ENCODE peak calls at places on chromosomes 16 and 17, in six cellular contexts. Z, U, D, R, O and B are unnamed samples.

GRCh38 chr17:40035162-40035559 is 19.0 kb downstream of the MED24 start:
- DNase-seq in R (no peak), D (no peak), O (no peak), Z (no peak), U (no peak), B (no peak)

GRCh38 chr16:81707411-81708321 is 71.4 kb upstream of the PLCG2 start:
- DNase-seq in D (peak), O (no peak), U (no peak), Z (no peak), R (no peak), B (no peak)

GRCh38 chr16:12225816-12226480 is 249.4 kb downstream of the SNX29 start:
- DNase-seq in U (no peak), D (no peak), R (no peak), Z (no peak), O (no peak), B (no peak)

GRCh38 chr16:54688339-54688738 is 242.3 kb upstream of the IRX5 start:
- DNase-seq in R (no peak), D (no peak), Z (no peak), U (no peak), O (no peak), B (no peak)

GRCh38 chr16:84449156-84450140 is 55.0 kb downstream of the MEAK7 start:
- DNase-seq in D (no peak), O (no peak), R (no peak), U (peak), Z (no peak), B (peak)

GRCh38 chr16:85649411-85649977 is 36.4 kb downstream of the GSE1 start:
- DNase-seq in O (no peak), U (no peak), Z (no peak), R (no peak), D (no peak), B (no peak)

GRCh38 chr17:8005357-8005756 is 2.9 kb downstream of the GUCY2D start:
- DNase-seq in D (no peak), Z (no peak), R (no peak), O (no peak), U (no peak), B (peak)

GRCh38 chr17:40303009-40303657 is 5.8 kb upstream of the RARA start:
- DNase-seq in R (peak), Z (peak), O (no peak), D (no peak), U (no peak), B (peak)

GRCh38 chr16:66256919-66257318 is 109.6 kb upstream of the CDH5 start:
- DNase-seq in R (peak), Z (no peak), D (no peak), O (no peak), U (peak), B (peak)

GRCh38 chr17:35127751-35128514 is 6.5 kb downstream of the FNDC8 start:
- DNase-seq in Z (peak), U (no peak), D (peak), O (no peak), R (no peak), B (no peak)

GRCh38 chr16:48113471-48113870 is 42.3 kb downstream of the ABCC12 start:
- DNase-seq in U (no peak), R (no peak), Z (no peak), D (no peak), O (no peak), B (no peak)

GRCh38 chr17:43562679-43563146 is 16.6 kb upstream of the ETV4 start:
- DNase-seq in U (no peak), O (no peak), R (no peak), D (no peak), Z (no peak), B (no peak)

GRCh38 chr17:42016411-42016831 is 818 bp downstream of the DNAJC7 start:
- DNase-seq in D (no peak), R (no peak), U (no peak), O (no peak), Z (no peak), B (no peak)

GRCh38 chr17:2137342-2138098 is 82.6 kb downstream of the HIC1 start:
- DNase-seq in U (no peak), R (no peak), Z (no peak), D (no peak), O (no peak), B (no peak)

GRCh38 chr16:24698314-24698713 is 31.1 kb upstream of the TNRC6A start:
- DNase-seq in U (no peak), R (no peak), O (no peak), Z (no peak), D (no peak), B (no peak)

GRCh38 chr17:69643686-69644085 is 229.2 kb downstream of the MAP2K6 start:
- DNase-seq in D (no peak), U (no peak), R (no peak), O (no peak), Z (no peak), B (no peak)

DNA sequence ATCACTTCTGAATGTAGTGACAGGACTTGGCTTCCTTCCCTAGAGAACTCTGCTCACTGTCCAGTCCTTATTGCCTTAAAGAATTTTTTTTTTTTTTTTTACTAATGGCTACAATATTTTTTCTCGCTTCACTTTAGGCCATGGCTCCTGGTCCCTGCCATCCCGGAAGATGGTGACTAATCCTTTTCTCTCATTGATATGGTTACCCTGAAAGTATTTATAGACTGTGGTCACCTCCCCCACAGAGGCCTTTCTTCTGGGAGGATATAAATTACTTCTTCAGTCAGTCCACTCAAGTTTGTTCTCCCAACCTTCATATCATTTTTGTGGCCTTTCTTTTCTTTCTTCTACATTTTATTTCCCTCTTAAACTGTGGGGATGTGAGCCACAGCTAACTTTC is 524.9 kb upstream of the PSMD7 start:
- DNase-seq in Z (no peak), U (no peak), R (no peak), O (no peak), D (no peak), B (no peak)
- H3K27ac ChIP-seq in Z (no peak), U (no peak), R (no peak), O (peak), D (no peak), B (peak)

GRCh38 chr16:67758966-67759365 is 39.9 kb upstream of the GFOD2 start:
- DNase-seq in Z (no peak), R (no peak), O (no peak), D (no peak), U (no peak), B (no peak)
- H3K4me3 ChIP-seq in Z (no peak), R (no peak), O (no peak), D (no peak), U (no peak), B (no peak)

DNA sequence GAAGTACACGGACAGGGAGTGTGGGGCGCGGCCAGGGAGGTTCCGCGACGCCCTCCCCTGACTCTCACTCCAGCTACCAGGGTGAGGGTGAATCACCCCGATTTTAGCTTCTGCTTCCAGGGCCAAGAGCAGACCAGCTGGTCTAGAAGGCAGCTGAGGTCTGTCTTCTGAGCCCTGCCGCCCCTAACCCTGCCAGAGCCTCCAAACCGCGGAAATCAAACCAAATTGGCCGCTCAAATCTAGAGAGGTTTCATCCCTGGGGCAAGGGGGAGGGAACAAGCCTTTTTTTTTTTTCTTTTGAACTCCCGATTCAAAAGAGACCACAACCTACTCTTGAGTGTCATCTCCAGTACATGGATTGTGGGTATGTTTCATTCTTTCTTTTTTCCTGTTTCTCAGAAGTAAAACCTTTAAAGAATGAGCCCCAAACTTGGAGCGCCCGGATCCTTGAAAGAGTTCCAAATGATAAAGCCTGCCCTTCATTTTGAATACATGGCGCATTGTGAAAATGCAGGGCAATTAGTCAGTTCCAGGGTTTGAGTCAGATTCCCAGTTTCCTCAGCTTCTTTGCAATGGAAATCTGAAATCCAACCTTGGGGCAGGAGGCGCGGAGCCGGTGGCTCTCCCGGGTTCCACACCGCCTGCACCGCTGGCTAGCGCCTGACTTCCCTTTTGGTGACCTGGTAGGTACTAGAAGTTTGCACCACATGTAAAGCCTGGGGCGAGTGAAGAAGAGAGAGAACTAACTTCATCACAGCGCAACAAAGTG is 16.5 kb upstream of the ZFHX3 start:
- DNase-seq in U (no peak), Z (no peak), R (no peak), O (no peak), D (peak), B (peak)
- H3K27ac ChIP-seq in U (no peak), Z (peak), R (peak), O (peak), D (peak), B (peak)

GRCh38 chr17:31489295-31490018 is 98.0 kb downstream of the RAB11FIP4 start:
- DNase-seq in O (no peak), R (peak), Z (no peak), U (peak), D (no peak), B (no peak)
- H3K4me3 ChIP-seq in O (no peak), R (no peak), Z (no peak), U (peak), D (peak), B (no peak)

GRCh38 chr17:520447-521167 is 168.0 kb upstream of the RPH3AL start:
- DNase-seq in R (no peak), O (no peak), D (no peak), U (no peak), Z (peak), B (no peak)

GRCh38 chr17:522912-523311 is 170.3 kb upstream of the RPH3AL start:
- DNase-seq in U (no peak), R (no peak), D (no peak), O (no peak), Z (no peak), B (no peak)

GRCh38 chr17:519450-520212 is 167.0 kb upstream of the RPH3AL start:
- DNase-seq in O (no peak), R (no peak), D (no peak), Z (no peak), U (no peak), B (no peak)

GRCh38 chr17:521561-522325 is 169.1 kb upstream of the RPH3AL start:
- DNase-seq in O (no peak), R (no peak), U (no peak), D (no peak), Z (no peak), B (no peak)

DNA sequence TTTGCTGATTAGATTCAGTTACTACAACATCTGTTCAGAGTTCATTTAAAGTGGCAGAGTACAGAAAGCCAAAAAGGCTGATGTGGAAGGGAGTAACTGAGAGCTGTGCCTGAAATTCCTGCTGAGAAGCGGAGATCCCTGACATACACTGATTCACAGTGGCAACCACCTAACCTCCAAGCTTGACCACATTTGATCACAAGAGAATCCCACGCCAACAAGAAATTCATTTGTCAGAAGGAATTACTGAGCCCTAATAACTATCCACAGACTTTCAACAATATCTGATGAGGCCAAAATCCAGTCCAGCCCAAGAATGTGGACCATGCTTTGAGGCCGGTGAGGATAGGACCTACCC is 168.5 kb upstream of the RPH3AL start:
- DNase-seq in Z (no peak), O (no peak), U (no peak), R (no peak), D (no peak), B (no peak)
- H3K27ac ChIP-seq in Z (peak), O (no peak), U (no peak), R (no peak), D (peak), B (no peak)

DNA sequence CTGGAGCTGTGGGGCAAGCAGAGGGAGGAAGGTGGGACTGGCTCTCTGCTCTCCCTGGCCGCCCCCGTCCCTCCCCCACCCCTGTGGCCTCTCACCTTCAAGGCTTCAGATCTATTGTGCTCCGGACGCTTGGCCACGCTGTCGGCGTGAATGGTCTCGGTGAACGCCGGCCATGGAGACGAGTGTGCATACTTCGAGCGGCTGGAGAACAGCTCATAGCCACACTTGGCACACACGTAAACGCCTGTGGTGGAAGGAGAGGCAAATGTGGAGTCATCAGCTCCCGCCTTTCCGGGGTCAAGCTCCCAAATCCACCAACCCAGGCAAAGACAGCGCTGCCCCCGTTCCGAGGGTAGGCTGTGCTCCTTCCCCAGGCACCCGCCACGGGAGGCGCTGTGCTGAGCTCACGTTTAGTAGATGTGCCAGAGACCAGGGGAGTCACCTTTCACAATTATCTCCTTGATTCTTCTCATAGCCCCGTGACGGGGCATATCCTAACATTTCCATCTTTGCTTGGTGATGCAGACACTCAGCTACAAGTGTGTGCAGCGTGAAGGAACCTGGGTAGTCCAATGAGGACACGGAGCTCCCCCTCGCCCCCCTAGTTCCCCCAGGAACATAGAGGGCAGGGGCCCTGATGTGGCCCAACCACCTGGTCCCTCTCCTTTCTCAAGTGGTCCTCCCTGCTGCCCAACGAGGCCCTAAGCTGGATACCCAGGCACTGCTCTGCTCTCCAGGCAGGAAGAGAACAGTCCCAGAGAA is 1.7 kb downstream of the MSRB1 start:
- DNase-seq in O (no peak), Z (no peak), D (no peak), U (no peak), R (peak), B (no peak)
- H3K4me3 ChIP-seq in O (peak), Z (peak), D (peak), U (no peak), R (peak), B (peak)

DNA sequence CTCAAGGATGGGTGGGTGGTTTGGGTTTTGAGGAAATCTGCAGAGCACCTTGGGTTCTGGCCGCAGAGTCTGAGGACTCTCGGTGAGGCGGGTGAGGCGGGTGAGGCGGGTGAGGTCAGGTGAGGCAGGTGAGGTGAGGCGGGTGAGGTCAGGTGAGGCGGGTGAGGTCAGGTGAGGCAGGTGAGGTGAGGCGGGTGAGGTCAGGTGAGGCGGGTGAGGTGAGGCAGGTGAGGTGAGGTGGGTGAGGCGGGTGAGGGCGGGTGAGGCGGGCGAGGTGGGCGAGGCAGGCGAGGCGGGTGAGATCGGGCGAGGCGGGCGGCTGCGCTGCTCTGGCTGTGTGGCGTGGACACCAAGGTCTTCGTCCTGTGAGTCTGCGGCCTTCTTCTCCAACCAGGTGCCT is 24.1 kb upstream of the RPL13 start:
- DNase-seq in O (no peak), D (no peak), R (no peak), Z (no peak), U (no peak), B (no peak)
- H3K27ac ChIP-seq in O (no peak), D (no peak), R (no peak), Z (no peak), U (no peak), B (no peak)